ENCODE peak calls at places on chromosomes 12 and 14, in nine cellular contexts. Q is stimulated activated naive CD8-positive, alpha-beta T cell treated with anti-CD3 and anti-CD28 coated beads, Interleukin-15, amount 100 ng/mL, for 72 hours; P is body of pancreas; B is iris pigment epithelial cell; T is stimulated activated CD4-positive, alpha-beta T cell treated with anti-CD3 and anti-CD28 coated beads, Interleukin-12 subunit alpha, Interleukin-12 subunit beta, amount 100 ng/mL, for 48 hours; M is AML-193; K is DMS 273 treated with DMSO at 0.1 percent for 48 hours; O is CD8-positive, alpha-beta T cell; D is ELF-1. U is an unnamed sample.

GRCh38 chr12:119802472-119802871 is 74.6 kb downstream of the CIT start:
- DNase-seq in T (no peak), P (no peak), Q (no peak), K (no peak), O (no peak), B (peak; percentile 50), M (no peak), D (no peak), U (no peak)

GRCh38 chr12:54134850-54135249 is 53.9 kb downstream of the SMUG1 start:
- DNase-seq in Q (no peak), K (no peak), B (no peak), O (no peak), T (no peak), P (no peak), M (no peak), D (no peak), U (no peak)

GRCh38 chr14:103894034-103894722 is 34.1 kb upstream of the TDRD9 start:
- DNase-seq in Q (no peak), P (no peak), B (no peak), D (no peak), O (no peak), K (no peak), T (no peak), M (no peak), U (no peak)

GRCh38 chr12:112430929-112431328 is 12.2 kb downstream of the PTPN11 start:
- DNase-seq in P (no peak), O (no peak), D (no peak), B (no peak), M (no peak), T (peak; percentile 20), K (no peak), Q (no peak), U (no peak)

GRCh38 chr12:94458882-94459772 is 540 bp downstream of the CEP83 start:
- DNase-seq in P (peak; percentile 2), T (no peak), D (no peak), B (peak; percentile 44), O (no peak), K (no peak), Q (no peak), M (peak; percentile 50), U (peak; percentile 77)

GRCh38 chr14:21825147-21825743 is 151.6 kb upstream of the OR4E1 start:
- DNase-seq in B (peak; percentile 26), T (peak; percentile 35), P (no peak), D (peak; percentile 14), K (no peak), O (peak; percentile 47), M (peak; percentile 80), Q (peak; percentile 31), U (peak; percentile 61)

GRCh38 chr12:70486588-70486987 is 120.5 kb downstream of the KCNMB4 start:
- DNase-seq in T (no peak), M (no peak), O (no peak), K (peak; percentile 37), D (no peak), Q (no peak), B (no peak), P (no peak), U (no peak)

GRCh38 chr14:74492413-74493342 is at the start of gene NPC2:
- DNase-seq in M (no peak), Q (no peak), P (no peak), K (no peak), O (no peak), B (no peak), D (no peak), T (no peak), U (peak; percentile 25)

GRCh38 chr14:23544511-23545447 is 6.8 kb downstream of the ZFHX2 start:
- DNase-seq in O (no peak), K (peak; percentile 17), Q (no peak), P (no peak), T (no peak), B (no peak), M (no peak), D (peak; percentile 90), U (no peak)

GRCh38 chr14:22403286-22403685 is 185.7 kb downstream of the DAD1 start:
- DNase-seq in Q (no peak), K (no peak), P (no peak), T (no peak), O (no peak), B (peak; percentile 54), D (no peak), M (no peak), U (no peak)

GRCh38 chr12:30110970-30111586 is 327.3 kb upstream of the TMTC1 start:
- DNase-seq in M (no peak), K (no peak), B (peak; percentile 73), P (no peak), O (no peak), T (no peak), D (no peak), Q (no peak), U (peak; percentile 56)

GRCh38 chr14:91870001-91870400 is 2.7 kb upstream of the TC2N start:
- DNase-seq in M (no peak), T (no peak), Q (peak; percentile 34), D (no peak), K (no peak), P (peak; percentile 61), O (peak; percentile 87), B (no peak), U (no peak)

GRCh38 chr14:92497391-92497790 is 16.2 kb upstream of the RIN3 start:
- DNase-seq in K (no peak), P (no peak), M (no peak), Q (no peak), B (no peak), D (no peak), T (no peak), O (no peak), U (no peak)

GRCh38 chr12:94074216-94074969 is 74.0 kb upstream of the PLXNC1 start:
- DNase-seq in P (peak; percentile 10), D (no peak), Q (no peak), O (no peak), T (no peak), B (no peak), K (no peak), M (no peak), U (no peak)

GRCh38 chr14:38718519-38718918 is 384.5 kb downstream of the SEC23A start:
- DNase-seq in P (no peak), B (no peak), D (no peak), Q (no peak), O (no peak), K (no peak), T (no peak), M (no peak), U (no peak)

GRCh38 chr14:54550514-54550913 is 16.4 kb upstream of the SAMD4A start:
- DNase-seq in O (no peak), M (no peak), Q (no peak), T (no peak), D (no peak), K (no peak), B (peak; percentile 46), P (no peak), U (no peak)

GRCh38 chr14:63164108-63164683 is 40.0 kb upstream of the RHOJ start:
- DNase-seq in O (no peak), M (no peak), B (no peak), D (no peak), K (no peak), P (no peak), Q (no peak), T (no peak), U (no peak)

GRCh38 chr12:1474059-1474537 is 120.3 kb downstream of the FBXL14 start:
- DNase-seq in K (no peak), O (no peak), D (no peak), Q (no peak), B (peak; percentile 99), T (no peak), P (no peak), M (peak; percentile 46), U (no peak)

GRCh38 chr12:55718020-55718419 is 2.2 kb upstream of the RDH5 start:
- DNase-seq in B (no peak), T (no peak), P (no peak), O (no peak), Q (no peak), M (no peak), K (no peak), D (no peak), U (no peak)

GRCh38 chr12:143964-144649 is 69.8 kb downstream of the SLC6A12 start:
- DNase-seq in B (peak; percentile 2), M (no peak), P (no peak), O (no peak), T (no peak), D (peak; percentile 22), K (no peak), Q (no peak), U (peak; percentile 32)

GRCh38 chr12:69123909-69124638 is 115.3 kb upstream of the CPSF6 start:
- DNase-seq in T (no peak), B (no peak), Q (no peak), K (no peak), M (no peak), P (peak; percentile 30), O (no peak), D (no peak), U (no peak)

GRCh38 chr12:77354766-77355362 is 289.5 kb upstream of the E2F7 start:
- DNase-seq in P (no peak), T (no peak), B (peak; percentile 11), K (no peak), M (no peak), Q (no peak), O (no peak), D (no peak), U (no peak)

GRCh38 chr12:114438635-114439256 is 32.8 kb upstream of the TBX5 start:
- DNase-seq in O (no peak), T (no peak), B (no peak), Q (no peak), D (no peak), M (no peak), K (no peak), P (no peak), U (no peak)

GRCh38 chr14:99572173-99572999 is 31.6 kb downstream of the CCDC85C start:
- DNase-seq in P (peak; percentile 63), T (no peak), B (no peak), Q (no peak), M (no peak), D (no peak), O (no peak), K (peak; percentile 79), U (peak; percentile 57)

GRCh38 chr14:72801381-72801812 is 92.5 kb downstream of the DPF3 start:
- DNase-seq in M (no peak), P (no peak), D (no peak), O (no peak), T (no peak), B (peak; percentile 97), Q (no peak), K (no peak), U (no peak)

GRCh38 chr14:99264691-99265090 is 7.3 kb downstream of the BCL11B start:
- DNase-seq in T (no peak), Q (no peak), M (no peak), D (no peak), B (no peak), O (no peak), K (no peak), P (no peak), U (no peak)

GRCh38 chr12:2794261-2794735 is 472 bp upstream of the FKBP4 start:
- DNase-seq in D (no peak), T (no peak), P (no peak), K (no peak), M (no peak), Q (peak; percentile 19), B (no peak), O (peak; percentile 38), U (no peak)

GRCh38 chr14:32230181-32230580 is 27.1 kb upstream of the RNU6-8 start:
- DNase-seq in M (no peak), D (no peak), K (no peak), O (no peak), P (no peak), B (peak; percentile 55), T (no peak), Q (no peak), U (no peak)

GRCh38 chr14:65502676-65503124 is 90.2 kb downstream of the FUT8 start:
- DNase-seq in T (no peak), O (no peak), Q (no peak), K (no peak), M (no peak), B (peak; percentile 80), D (no peak), P (no peak), U (peak; percentile 9)

GRCh38 chr12:19382111-19382526 is 57.2 kb upstream of the AEBP2 start:
- DNase-seq in K (no peak), Q (peak; percentile 39), P (peak; percentile 40), D (peak; percentile 51), B (peak; percentile 95), O (no peak), T (peak; percentile 37), M (no peak), U (peak; percentile 29)

GRCh38 chr14:79656496-79656895 is 554.8 kb downstream of the DIO2 start:
- DNase-seq in Q (no peak), M (no peak), D (no peak), B (no peak), P (no peak), T (no peak), K (no peak), O (no peak), U (no peak)